ENCODE peak calls at places on chromosome 1, in six cellular contexts. O is naive thymus-derived CD8-positive, alpha-beta T cell; E is activated CD4-positive, alpha-beta T cell treated with anti-CD3 and anti-CD28 coated beads, Interleukin-2, amount 50 U/mL, for 24 hours; F is LHCN-M2; D is activated CD8-positive, alpha-beta memory T cell treated with anti-CD3 and anti-CD28 coated beads for 48 hours; P is activated T-helper 1 cell treated with anti-CD3 and anti-CD28 coated beads, Interleukin-2, amount 50 U/mL, for 16 hours. G is an unnamed sample.
A peak's percentile ranks its signal among the peaks of the same experiment; 100 is the strongest.

GRCh38 chr1:28246427-28246832 is 10.5 kb downstream of the ATP5IF1 start:
- DNase-seq in O (peak; percentile 90), E (no peak), F (peak; percentile 39), D (no peak), P (no peak), G (peak; percentile 71)

GRCh38 chr1:89279011-89279466 is 6.4 kb upstream of the GBP5 start:
- DNase-seq in O (peak; percentile 80), E (no peak), F (no peak), D (no peak), P (no peak), G (no peak)

GRCh38 chr1:23763040-23763577 is 15.1 kb upstream of the PITHD1 start:
- DNase-seq in O (no peak), E (no peak), F (no peak), D (no peak), P (no peak), G (no peak)

GRCh38 chr1:203702130-203702577 is 62.8 kb upstream of the LAX1 start:
- DNase-seq in O (peak; percentile 69), E (peak; percentile 49), F (peak; percentile 57), D (peak; percentile 52), P (peak; percentile 44), G (peak; percentile 52)

GRCh38 chr1:8406946-8407345 is 89.0 kb downstream of the SLC45A1 start:
- DNase-seq in O (no peak), E (no peak), F (no peak), D (no peak), P (no peak), G (no peak)

GRCh38 chr1:53524428-53525400 is 65.5 kb downstream of the DMRTB1 start:
- DNase-seq in O (no peak), E (no peak), F (no peak), D (no peak), P (no peak), G (no peak)

GRCh38 chr1:168243636-168244212 is 17.9 kb downstream of the SFT2D2 start:
- DNase-seq in O (no peak), E (no peak), F (no peak), D (no peak), P (no peak), G (no peak)

GRCh38 chr1:235532350-235532749 is 28.1 kb upstream of the B3GALNT2 start:
- DNase-seq in O (no peak), E (no peak), F (peak; percentile 71), D (no peak), P (no peak), G (no peak)

GRCh38 chr1:152902676-152903075 is 5.7 kb upstream of the IVL start:
- DNase-seq in O (no peak), E (no peak), F (no peak), D (no peak), P (no peak), G (no peak)

GRCh38 chr1:228308085-228308601 is 98.5 kb downstream of the TRIM11 start:
- DNase-seq in O (no peak), E (no peak), F (no peak), D (no peak), P (no peak), G (no peak)

GRCh38 chr1:112061852-112062451 is 72.5 kb upstream of the KCND3 start:
- DNase-seq in O (no peak), E (no peak), F (no peak), D (no peak), P (no peak), G (no peak)

GRCh38 chr1:206080421-206080820 is 27.4 kb downstream of the RHEX start:
- DNase-seq in O (no peak), E (no peak), F (no peak), D (no peak), P (no peak), G (no peak)

GRCh38 chr1:236284291-236284711 is 2.5 kb upstream of the ERO1B start:
- DNase-seq in O (peak; percentile 31), E (no peak), F (no peak), D (no peak), P (no peak), G (no peak)

GRCh38 chr1:60137406-60137805 is 63.8 kb upstream of the C1orf87 start:
- DNase-seq in O (no peak), E (no peak), F (no peak), D (no peak), P (no peak), G (no peak)

GRCh38 chr1:169107673-169108160 is 1.2 kb downstream of the ATP1B1 start:
- DNase-seq in O (no peak), E (no peak), F (peak; percentile 65), D (no peak), P (no peak), G (no peak)

GRCh38 chr1:1431845-1432565 is 3.5 kb upstream of the VWA1 start:
- DNase-seq in O (no peak), E (no peak), F (no peak), D (no peak), P (no peak), G (peak; percentile 62)

GRCh38 chr1:35923841-35924240 is 7.1 kb upstream of the AGO3 start:
- DNase-seq in O (no peak), E (no peak), F (no peak), D (no peak), P (no peak), G (no peak)

GRCh38 chr1:162878000-162878596 is 17.1 kb upstream of the CCDC190 start:
- DNase-seq in O (no peak), E (no peak), F (peak; percentile 87), D (peak; percentile 4), P (no peak), G (peak; percentile 50)

GRCh38 chr1:46341222-46342083 is 846 bp downstream of the NSUN4 start:
- DNase-seq in O (no peak), E (no peak), F (no peak), D (no peak), P (no peak), G (no peak)

GRCh38 chr1:235011064-235011598 is 117.5 kb downstream of the TOMM20 start:
- DNase-seq in O (no peak), E (peak; percentile 40), F (no peak), D (peak; percentile 67), P (peak; percentile 41), G (no peak)

GRCh38 chr1:27435566-27436203 is 43.3 kb downstream of the GPR3 start:
- DNase-seq in O (no peak), E (no peak), F (no peak), D (no peak), P (no peak), G (no peak)

GRCh38 chr1:220430059-220430458 is 97.9 kb upstream of the MARK1 start:
- DNase-seq in O (no peak), E (no peak), F (no peak), D (no peak), P (no peak), G (no peak)

GRCh38 chr1:233868461-233868860 is 36.0 kb upstream of the SLC35F3 start:
- DNase-seq in O (no peak), E (no peak), F (no peak), D (no peak), P (no peak), G (no peak)

GRCh38 chr1:36238433-36238832 is 14.2 kb downstream of the THRAP3 start:
- DNase-seq in O (no peak), E (no peak), F (peak; percentile 94), D (no peak), P (no peak), G (no peak)

GRCh38 chr1:7535934-7536878 is 234.9 kb upstream of the VAMP3 start:
- DNase-seq in O (no peak), E (no peak), F (no peak), D (no peak), P (no peak), G (no peak)

GRCh38 chr1:23525558-23526174 is 5.4 kb downstream of the E2F2 start:
- DNase-seq in O (no peak), E (no peak), F (peak; percentile 55), D (no peak), P (no peak), G (no peak)

GRCh38 chr1:101236546-101237228 is at the start of gene S1PR1:
- DNase-seq in O (peak; percentile 84), E (peak; percentile 50), F (peak; percentile 55), D (peak; percentile 55), P (peak; percentile 65), G (peak; percentile 21)

GRCh38 chr1:152043870-152044269 is 7.1 kb upstream of the S100A11 start:
- DNase-seq in O (no peak), E (no peak), F (no peak), D (no peak), P (no peak), G (peak; percentile 58)

GRCh38 chr1:93707956-93708355 is 26.3 kb upstream of the BCAR3 start:
- DNase-seq in O (no peak), E (no peak), F (no peak), D (no peak), P (no peak), G (no peak)

GRCh38 chr1:156153362-156153761 is at the start of gene SEMA4A:
- DNase-seq in O (no peak), E (no peak), F (no peak), D (no peak), P (no peak), G (peak; percentile 81)

GRCh38 chr1:3312894-3313578 is 141.4 kb upstream of the ARHGEF16 start:
- DNase-seq in O (no peak), E (no peak), F (peak; percentile 96), D (peak; percentile 39), P (no peak), G (no peak)

GRCh38 chr1:151935154-151935553 is 25.8 kb upstream of the THEM4 start:
- DNase-seq in O (no peak), E (no peak), F (peak; percentile 43), D (no peak), P (no peak), G (no peak)

GRCh38 chr1:63148825-63149645 is 173.3 kb upstream of the FOXD3 start:
- DNase-seq in O (no peak), E (no peak), F (peak; percentile 48), D (no peak), P (no peak), G (peak; percentile 44)

GRCh38 chr1:18041685-18042355 is 65.8 kb upstream of the IGSF21 start:
- DNase-seq in O (no peak), E (no peak), F (no peak), D (no peak), P (no peak), G (no peak)

GRCh38 chr1:145719230-145720079 is at the start of gene CD160:
- DNase-seq in O (no peak), E (no peak), F (no peak), D (no peak), P (no peak), G (no peak)

GRCh38 chr1:100034465-100034864 is 64.7 kb downstream of the SLC35A3 start:
- DNase-seq in O (peak; percentile 41), E (no peak), F (peak; percentile 13), D (no peak), P (no peak), G (no peak)

GRCh38 chr1:164635784-164636729 is 77.1 kb downstream of the PBX1 start:
- DNase-seq in O (no peak), E (no peak), F (no peak), D (no peak), P (no peak), G (no peak)

GRCh38 chr1:220887202-220887867 is 8.1 kb downstream of the HLX start:
- DNase-seq in O (no peak), E (no peak), F (no peak), D (no peak), P (no peak), G (no peak)

GRCh38 chr1:203026666-203027663 is 674 bp downstream of the PPFIA4 start:
- DNase-seq in O (no peak), E (no peak), F (no peak), D (no peak), P (no peak), G (no peak)